ENCODE peak calls at places on chromosomes 4 and X, in ten cellular contexts. N, K, D, Q, W, J, L, G, V and R are unnamed samples.

GRCh38 chr4:163195247-163195765 is 28.6 kb upstream of the NAF1 start:
- DNase-seq in W (no peak), L (no peak), G (no peak), N (no peak), K (peak; percentile 97), Q (no peak), J (no peak), D (no peak), V (no peak), R (no peak)

GRCh38 chr4:184280591-184281071 is 63.0 kb upstream of the ENPP6 start:
- DNase-seq in G (no peak), W (peak; percentile 45), N (peak; percentile 19), D (no peak), V (peak; percentile 2), K (no peak), Q (no peak), L (no peak), J (peak; percentile 34), R (no peak)

GRCh38 chrX:35015627-35016026 is 73.0 kb downstream of the FAM47B start:
- DNase-seq in Q (no peak), L (no peak), K (no peak), V (no peak), W (no peak), J (no peak), N (no peak), G (no peak), D (no peak), R (no peak)

GRCh38 chrX:149721778-149722177 is 9.9 kb downstream of the MAGEA11 start:
- DNase-seq in D (no peak), N (peak; percentile 4), J (no peak), G (no peak), Q (no peak), V (no peak), W (no peak), L (no peak), K (no peak), R (no peak)

GRCh38 chrX:11269996-11270395 is 23.2 kb upstream of the AMELX start:
- DNase-seq in L (no peak), Q (no peak), D (no peak), V (no peak), N (no peak), K (no peak), G (no peak), W (no peak), J (no peak), R (no peak)

GRCh38 chrX:20715176-20715575 is 448.5 kb upstream of the RPS6KA3 start:
- DNase-seq in W (no peak), L (no peak), N (no peak), V (no peak), J (no peak), Q (no peak), D (no peak), K (no peak), G (no peak), R (no peak)

GRCh38 chrX:113512700-113513395 is 672.2 kb upstream of the AMOT start:
- DNase-seq in V (no peak), L (peak; percentile 34), K (no peak), N (no peak), Q (no peak), G (no peak), J (no peak), D (no peak), W (no peak), R (no peak)

GRCh38 chr4:38189445-38189844 is 229.2 kb downstream of the PTTG2 start:
- DNase-seq in G (no peak), L (peak; percentile 90), W (no peak), D (no peak), K (peak; percentile 67), N (no peak), J (no peak), Q (no peak), V (no peak), R (no peak)

GRCh38 chr4:149534779-149535178 is 280.9 kb downstream of the IQCM start:
- DNase-seq in Q (no peak), W (no peak), V (no peak), D (no peak), K (no peak), G (no peak), N (no peak), J (no peak), L (no peak), R (no peak)

GRCh38 chr4:95850161-95850560 is 10.3 kb downstream of the PDHA2 start:
- DNase-seq in D (no peak), G (no peak), N (no peak), Q (no peak), J (no peak), K (no peak), V (no peak), W (no peak), L (no peak), R (no peak)

GRCh38 chr4:166458756-166459155 is 585.7 kb downstream of the TLL1 start:
- DNase-seq in J (no peak), K (no peak), N (no peak), V (no peak), G (no peak), L (no peak), W (no peak), D (no peak), Q (no peak), R (no peak)

GRCh38 chr4:4614925-4615678 is 73.3 kb upstream of the STX18 start:
- DNase-seq in L (no peak), K (no peak), G (no peak), V (no peak), J (no peak), D (no peak), W (no peak), Q (no peak), N (no peak), R (no peak)

GRCh38 chr4:67122029-67122428 is 423.3 kb downstream of the CENPC start:
- DNase-seq in V (no peak), L (no peak), Q (no peak), J (no peak), K (peak; percentile 6), D (no peak), N (no peak), W (no peak), G (no peak), R (no peak)

GRCh38 chrX:49188468-49189076 is 2.4 kb upstream of the PRICKLE3 start:
- DNase-seq in J (no peak), D (no peak), W (no peak), Q (no peak), N (no peak), V (no peak), L (no peak), G (no peak), K (no peak), R (no peak)

GRCh38 chr4:26878729-26879415 is 18.2 kb downstream of the STIM2 start:
- DNase-seq in N (no peak), W (no peak), K (no peak), G (no peak), J (no peak), L (no peak), D (no peak), Q (no peak), V (no peak), R (no peak)
- TF ChIP-seq POLR2AphosphoS5 in N (no peak), W (no peak), K (no peak), G (no peak), J (no peak), L (no peak), D (no peak), Q (no peak), V (no peak), R (no peak)

GRCh38 chr4:153528705-153529493 is 62.7 kb downstream of the TMEM131L start:
- DNase-seq in N (no peak), W (peak; percentile 34), V (no peak), K (peak; percentile 89), J (no peak), Q (no peak), G (no peak), L (no peak), D (no peak), R (no peak)

GRCh38 chr4:153530284-153530995 is 64.3 kb downstream of the TMEM131L start:
- DNase-seq in L (no peak), Q (no peak), J (no peak), V (no peak), K (no peak), N (no peak), G (no peak), D (no peak), W (peak; percentile 86), R (no peak)

GRCh38 chr4:153527690-153528089 is 61.5 kb downstream of the TMEM131L start:
- DNase-seq in V (no peak), W (peak; percentile 53), D (no peak), L (no peak), K (no peak), J (no peak), Q (no peak), N (no peak), G (no peak), R (no peak)

GRCh38 chr4:153530996-153531375 is 64.8 kb downstream of the TMEM131L start:
- DNase-seq in L (no peak), K (no peak), D (no peak), N (no peak), V (no peak), Q (no peak), G (no peak), W (no peak), J (no peak), R (no peak)

GRCh38 chr4:153529646-153530045 is 63.5 kb downstream of the TMEM131L start:
- DNase-seq in L (no peak), Q (no peak), V (no peak), D (no peak), J (no peak), G (no peak), W (peak; percentile 7), K (no peak), N (no peak), R (no peak)
- H3K4me1 ChIP-seq in L (no peaks in the 10 kb centered on the region), Q (peaks cover 32% of the 10 kb centered on the region), V (no peaks in the 10 kb centered on the region), D (peaks cover 16% of the 10 kb centered on the region), J (peaks cover 37% of the 10 kb centered on the region), G (peaks cover 62% of the 10 kb centered on the region), W (peaks cover 48% of the 10 kb centered on the region), K (peaks cover 9% of the 10 kb centered on the region), N (peaks cover 52% of the 10 kb centered on the region), R (peaks cover 100% of the 10 kb centered on the region)

GRCh38 chr4:151099226-151099975 is at the start of gene RPS3A:
- DNase-seq in L (peak; percentile 99), K (peak; percentile 98), W (peak; percentile 98), G (peak; percentile 97), Q (peak; percentile 98), N (peak; percentile 97), V (peak; percentile 95), J (peak; percentile 98), D (peak; percentile 97), R (peak; percentile 98)
- TF ChIP-seq POLR2A in L (peak; percentile 82), K (peak; percentile 100), W (no peak), G (peak; percentile 29), Q (peak; percentile 78), N (peak; percentile 89), V (peak; percentile 54), J (no peak), D (peak; percentile 54), R (no peak)

DNA sequence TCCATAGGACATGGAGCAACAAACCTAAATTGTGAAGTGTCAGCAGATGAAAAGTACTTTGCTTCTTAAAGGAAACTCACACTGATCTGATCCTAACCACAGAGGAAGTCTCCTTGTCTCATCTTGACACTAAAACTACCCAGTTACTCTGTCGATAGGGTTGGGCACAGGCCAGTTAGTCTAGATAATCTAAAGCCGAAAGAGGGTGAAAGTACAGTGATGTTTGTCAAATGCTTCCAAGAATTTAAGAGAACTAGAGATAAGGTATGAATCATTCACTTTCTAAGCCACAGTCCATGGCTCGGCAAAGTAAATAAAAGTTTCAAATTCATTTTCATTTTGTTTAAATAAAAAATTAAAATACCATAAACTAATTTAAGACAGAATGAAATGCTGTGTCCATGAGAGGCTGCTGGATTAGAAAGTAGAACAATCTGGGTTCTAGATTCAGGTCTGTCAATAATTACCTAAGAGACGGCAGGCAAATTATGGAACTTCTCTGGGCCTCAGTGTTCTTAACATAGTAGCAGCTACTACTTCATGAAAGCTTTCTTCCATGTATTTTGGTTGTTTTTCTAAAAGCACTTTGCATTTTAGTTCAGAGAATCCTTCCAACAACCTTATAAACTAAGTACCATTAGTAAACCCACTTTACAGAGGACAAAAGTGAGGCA is 176.7 kb downstream of the LDB2 start:
- DNase-seq in N (no peak), V (no peak), D (no peak), J (no peak), W (no peak), Q (no peak), L (no peak), G (no peak), K (peak; percentile 21), R (no peak)
- TF ChIP-seq POLR2AphosphoS5 in N (no peak), V (no peak), D (no peak), J (no peak), W (no peak), Q (no peak), L (no peak), G (no peak), K (no peak), R (no peak)